ENCODE peak calls at places on chromosomes 7 and 10, in six cellular contexts. E, Z, R, P, B and X are unnamed samples.

GRCh38 chr7:150943453-150943814 is 34.7 kb downstream of the KCNH2 start:
- DNase-seq in Z (no peak), P (no peak), R (no peak), B (no peak), E (no peak), X (no peak)

GRCh38 chr7:16905300-16906044 is 23.7 kb upstream of the AGR3 start:
- DNase-seq in B (no peak), R (no peak), E (no peak), P (no peak), Z (peak), X (no peak)

GRCh38 chr7:135602304-135602703 is 44.6 kb downstream of the NUP205 start:
- DNase-seq in B (no peak), Z (no peak), R (no peak), P (no peak), E (no peak), X (no peak)

GRCh38 chr10:116146374-116146773 is 126.6 kb downstream of the GFRA1 start:
- DNase-seq in R (no peak), E (no peak), B (no peak), P (no peak), Z (no peak), X (no peak)

GRCh38 chr7:107133396-107133795 is 35.4 kb upstream of the HBP1 start:
- DNase-seq in E (no peak), B (no peak), Z (no peak), R (no peak), P (no peak), X (no peak)

GRCh38 chr7:30224511-30225031 is 59.8 kb upstream of the ZNRF2 start:
- DNase-seq in B (no peak), E (no peak), R (no peak), Z (peak), P (no peak), X (no peak)

GRCh38 chr10:24722676-24723385 is 856 bp downstream of the ARHGAP21 start:
- DNase-seq in E (peak), B (peak), Z (no peak), R (peak), P (peak), X (peak)

GRCh38 chr7:139838276-139838675 is 9.2 kb downstream of the TBXAS1 start:
- DNase-seq in R (no peak), P (no peak), E (no peak), B (no peak), Z (no peak), X (no peak)

GRCh38 chr10:95864906-95865813 is 42.6 kb upstream of the CC2D2B start:
- DNase-seq in P (peak), E (peak), B (no peak), R (peak), Z (peak), X (peak)

GRCh38 chr7:18361756-18362155 is 133.8 kb upstream of the HDAC9 start:
- DNase-seq in E (no peak), R (no peak), P (no peak), Z (no peak), B (no peak), X (no peak)

GRCh38 chr7:93622036-93622714 is 47.7 kb upstream of the CALCR start:
- DNase-seq in Z (no peak), P (peak), R (peak), E (no peak), B (no peak), X (no peak)

GRCh38 chr7:43274752-43275151 is 162.3 kb downstream of the HECW1 start:
- DNase-seq in P (no peak), R (no peak), B (no peak), E (no peak), Z (no peak), X (no peak)

GRCh38 chr10:99297033-99297432 is 32.1 kb upstream of the CNNM1 start:
- DNase-seq in B (no peak), Z (no peak), E (no peak), P (no peak), R (peak), X (no peak)

GRCh38 chr7:80240265-80241025 is 105.8 kb downstream of the GNAI1 start:
- DNase-seq in E (no peak), R (no peak), Z (no peak), B (no peak), P (no peak), X (no peak)

GRCh38 chr10:69730251-69731156 is 71.2 kb upstream of the COL13A1 start:
- DNase-seq in Z (no peak), E (no peak), R (no peak), B (no peak), P (no peak), X (no peak)

GRCh38 chr10:4883079-4883739 is 57.2 kb downstream of the AKR1E2 start:
- DNase-seq in P (no peak), Z (no peak), R (no peak), E (no peak), B (no peak), X (no peak)

GRCh38 chr10:112210672-112211071 is 27.1 kb upstream of the GPAM start:
- DNase-seq in P (no peak), B (no peak), Z (no peak), E (no peak), R (no peak), X (no peak)

GRCh38 chr7:18369011-18369410 is 126.5 kb upstream of the HDAC9 start:
- DNase-seq in P (no peak), B (no peak), R (no peak), E (no peak), Z (no peak), X (no peak)

GRCh38 chr10:90871761-90872647 is at the start of gene RPP30:
- DNase-seq in Z (no peak), P (peak), R (peak), B (peak), E (peak), X (peak)

GRCh38 chr10:26457088-26457487 is 18.9 kb downstream of the APBB1IP start:
- DNase-seq in B (no peak), R (peak), E (no peak), P (no peak), Z (no peak), X (peak)